ENCODE peak calls at places on chromosomes 2 and 18, in four cellular contexts. One of them, this sample, is unnamed.

GRCh38 chr2:240340361-240340761 is 95.1 kb upstream of the GPC1 start:
- DNase-seq in GM12878: no peak
- DNase-seq in K562: no peak
- DNase-seq in HL-60: no peak
- DNase-seq in this sample: no peak

GRCh38 chr2:105179469-105180372 is 61.8 kb upstream of the GPR45 start:
- DNase-seq in GM12878: no peak
- DNase-seq in HL-60: peak; percentile 51
- DNase-seq in K562: peak; percentile 59
- DNase-seq in this sample: no peak

GRCh38 chr2:66489433-66489832 is 54.5 kb downstream of the MEIS1 start:
- DNase-seq in GM12878: no peak
- DNase-seq in K562: no peak
- DNase-seq in HL-60: no peak
- DNase-seq in this sample: no peak

GRCh38 chr2:27796991-27797752 is 25.7 kb downstream of the MRPL33 start:
- DNase-seq in K562: no peak
- DNase-seq in GM12878: no peak
- DNase-seq in HL-60: peak; percentile 75
- DNase-seq in this sample: no peak

GRCh38 chr2:185738679-185739472 is at the start of gene FSIP2:
- DNase-seq in K562: peak; percentile 54
- DNase-seq in GM12878: no peak
- DNase-seq in HL-60: no peak
- DNase-seq in this sample: peak; percentile 41

GRCh38 chr2:160474891-160475795 is 18.5 kb downstream of the RBMS1 start:
- DNase-seq in HL-60: no peak
- DNase-seq in GM12878: no peak
- DNase-seq in K562: no peak
- DNase-seq in this sample: no peak

GRCh38 chr2:189709761-189710160 is 35.3 kb downstream of the ANKAR start:
- DNase-seq in HL-60: no peak
- DNase-seq in GM12878: no peak
- DNase-seq in K562: no peak
- DNase-seq in this sample: no peak

GRCh38 chr2:42793314-42794270 is 1.2 kb upstream of the HAAO start:
- DNase-seq in GM12878: no peak
- DNase-seq in K562: no peak
- DNase-seq in HL-60: no peak
- DNase-seq in this sample: no peak

GRCh38 chr2:215319500-215319899 is 7.6 kb downstream of the ATIC start:
- DNase-seq in GM12878: no peak
- DNase-seq in K562: no peak
- DNase-seq in HL-60: no peak
- DNase-seq in this sample: no peak

GRCh38 chr2:215316336-215316735 is 4.5 kb downstream of the ATIC start:
- DNase-seq in GM12878: no peak
- DNase-seq in K562: no peak
- DNase-seq in HL-60: no peak
- DNase-seq in this sample: no peak

GRCh38 chr2:215320679-215321078 is 8.8 kb downstream of the ATIC start:
- DNase-seq in K562: no peak
- DNase-seq in HL-60: no peak
- DNase-seq in GM12878: no peak
- DNase-seq in this sample: no peak

GRCh38 chr2:215324811-215325210 is 13.0 kb downstream of the ATIC start:
- DNase-seq in HL-60: no peak
- DNase-seq in GM12878: no peak
- DNase-seq in K562: no peak
- DNase-seq in this sample: no peak

DNA sequence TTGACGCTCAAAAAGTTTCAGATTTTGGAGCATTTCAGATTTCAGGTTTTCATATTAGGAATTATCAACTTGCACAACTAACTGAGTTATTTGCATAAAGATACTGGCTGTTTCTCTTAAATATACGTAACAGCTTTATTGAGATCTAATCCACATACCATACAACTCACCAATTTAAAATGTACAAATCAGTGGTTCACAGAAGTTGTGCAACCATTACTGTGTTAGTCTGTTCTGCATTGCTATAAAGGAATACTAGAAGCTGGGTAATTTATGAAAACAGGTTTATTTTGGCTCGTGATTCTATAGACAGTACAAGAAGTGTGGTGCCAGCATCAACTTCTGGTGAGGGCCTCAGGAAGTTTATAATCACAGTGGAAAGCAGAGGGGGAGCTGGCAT is 8.2 kb downstream of the ATIC start:
- DNase-seq in HL-60: no peak
- DNase-seq in K562: no peak
- DNase-seq in GM12878: no peak
- DNase-seq in this sample: no peak
- TF ChIP-seq SPI1 in HL-60: no peak
- TF ChIP-seq SPI1 in K562: no peak
- TF ChIP-seq SPI1 in GM12878: no peak
- TF ChIP-seq SPI1 in this sample: no peak

GRCh38 chr18:6326566-6326965 is 88.1 kb downstream of the L3MBTL4 start:
- DNase-seq in HL-60: no peak
- DNase-seq in K562: no peak
- DNase-seq in GM12878: no peak
- DNase-seq in this sample: no peak
- TF ChIP-seq SPI1 in HL-60: no peak
- TF ChIP-seq SPI1 in K562: no peak
- TF ChIP-seq SPI1 in GM12878: no peak
- TF ChIP-seq SPI1 in this sample: no peak

GRCh38 chr2:222481941-222482340 is 57.6 kb downstream of the SGPP2 start:
- DNase-seq in GM12878: no peak
- DNase-seq in K562: no peak
- DNase-seq in HL-60: no peak
- DNase-seq in this sample: no peak

GRCh38 chr2:222479855-222480254 is 55.5 kb downstream of the SGPP2 start:
- DNase-seq in HL-60: no peak
- DNase-seq in GM12878: no peak
- DNase-seq in K562: no peak
- DNase-seq in this sample: no peak

GRCh38 chr2:222485367-222486211 is 61.2 kb downstream of the SGPP2 start:
- DNase-seq in HL-60: no peak
- DNase-seq in GM12878: no peak
- DNase-seq in K562: no peak
- DNase-seq in this sample: no peak

GRCh38 chr2:222480497-222480896 is 56.2 kb downstream of the SGPP2 start:
- DNase-seq in GM12878: no peak
- DNase-seq in K562: no peak
- DNase-seq in HL-60: no peak
- DNase-seq in this sample: no peak

GRCh38 chr2:222483513-222484039 is 59.2 kb downstream of the SGPP2 start:
- DNase-seq in GM12878: no peak
- DNase-seq in HL-60: no peak
- DNase-seq in K562: no peak
- DNase-seq in this sample: no peak
- TF ChIP-seq SPI1 in GM12878: no peak
- TF ChIP-seq SPI1 in HL-60: no peak
- TF ChIP-seq SPI1 in K562: no peak
- TF ChIP-seq SPI1 in this sample: no peak

GRCh38 chr2:127157114-127157513 is 50.2 kb upstream of the BIN1 start:
- DNase-seq in GM12878: no peak
- DNase-seq in K562: no peak
- DNase-seq in HL-60: no peak
- DNase-seq in this sample: no peak

GRCh38 chr2:127155901-127156300 is 48.9 kb upstream of the BIN1 start:
- DNase-seq in HL-60: no peak
- DNase-seq in GM12878: no peak
- DNase-seq in K562: no peak
- DNase-seq in this sample: no peak

GRCh38 chr2:127158614-127159290 is 51.8 kb upstream of the BIN1 start:
- DNase-seq in HL-60: no peak
- DNase-seq in K562: no peak
- DNase-seq in GM12878: peak; percentile 7
- DNase-seq in this sample: no peak

GRCh38 chr2:127154985-127155650 is 48.2 kb upstream of the BIN1 start:
- DNase-seq in GM12878: no peak
- DNase-seq in K562: no peak
- DNase-seq in HL-60: no peak
- DNase-seq in this sample: no peak

GRCh38 chr2:127157651-127158460 is 50.9 kb upstream of the BIN1 start:
- DNase-seq in GM12878: no peak
- DNase-seq in K562: no peak
- DNase-seq in HL-60: no peak
- DNase-seq in this sample: no peak
- TF ChIP-seq SPI1 in GM12878: no peak
- TF ChIP-seq SPI1 in K562: no peak
- TF ChIP-seq SPI1 in HL-60: no peak
- TF ChIP-seq SPI1 in this sample: no peak

GRCh38 chr2:64313311-64313710 is 140.7 kb upstream of the LGALSL start:
- DNase-seq in K562: no peak
- DNase-seq in GM12878: no peak
- DNase-seq in HL-60: no peak
- DNase-seq in this sample: no peak
- TF ChIP-seq SPI1 in K562: no peak
- TF ChIP-seq SPI1 in GM12878: no peak
- TF ChIP-seq SPI1 in HL-60: no peak
- TF ChIP-seq SPI1 in this sample: no peak